ENCODE peak calls at places on chromosomes 16 and 17, in four cellular contexts. M is heart right ventricle, Z is fibroblast of the aortic adventitia, T is EL. J is an unnamed sample.

GRCh38 chr17:40931311-40931710 is 6.1 kb downstream of the KRT23 start:
- DNase-seq in Z (no peak), T (no peak), M (no peak), J (no peak)

GRCh38 chr17:36722121-36722902 is 120.9 kb downstream of the MRM1 start:
- DNase-seq in T (peak), Z (peak), M (peak), J (no peak)

GRCh38 chr16:24834459-24835335 is 11.1 kb upstream of the SLC5A11 start:
- DNase-seq in T (peak), M (no peak), Z (peak), J (no peak)

GRCh38 chr16:47726031-47726675 is 265.0 kb downstream of the PHKB start:
- DNase-seq in M (no peak), T (no peak), Z (no peak), J (no peak)

GRCh38 chr17:1929896-1930750 is 95.0 kb downstream of the RTN4RL1 start:
- DNase-seq in M (no peak), T (no peak), Z (no peak), J (no peak)

GRCh38 chr16:75053791-75054555 is 55.1 kb downstream of the ZNRF1 start:
- DNase-seq in T (no peak), M (peak), Z (no peak), J (peak)

GRCh38 chr16:30977502-30977901 is 7.5 kb upstream of the HSD3B7 start:
- DNase-seq in Z (no peak), M (no peak), T (no peak), J (no peak)

GRCh38 chr16:50273888-50274770 is 7.8 kb downstream of the ADCY7 start:
- DNase-seq in Z (no peak), M (no peak), T (no peak), J (no peak)

GRCh38 chr17:57553991-57554825 is 190.9 kb downstream of the CCDC182 start:
- DNase-seq in Z (no peak), T (no peak), M (no peak), J (no peak)

GRCh38 chr17:9512323-9513168 is 63.1 kb downstream of the STX8 start:
- DNase-seq in T (peak), M (no peak), Z (peak), J (no peak)

GRCh38 chr16:71780521-71781089 is 28.0 kb downstream of the AP1G1 start:
- DNase-seq in Z (no peak), T (no peak), M (no peak), J (no peak)

GRCh38 chr17:56478836-56479447 is 114.6 kb upstream of the NOG start:
- DNase-seq in M (no peak), T (peak), Z (peak), J (peak)

GRCh38 chr17:50865060-50865867 is 890 bp downstream of the TOB1 start:
- DNase-seq in M (peak), T (peak), Z (peak), J (peak)

GRCh38 chr17:1843947-1844346 is 14.1 kb downstream of the RPA1 start:
- DNase-seq in M (peak), T (no peak), Z (no peak), J (no peak)

GRCh38 chr16:69930117-69930776 is 20.9 kb upstream of the CLEC18A start:
- DNase-seq in Z (peak), T (peak), M (peak), J (peak)

GRCh38 chr17:77944390-77945222 is 13.9 kb upstream of the TNRC6C start:
- DNase-seq in M (no peak), Z (peak), T (no peak), J (no peak)

GRCh38 chr17:39737761-39738567 is at the start of gene GRB7:
- DNase-seq in T (no peak), M (no peak), Z (no peak), J (no peak)

J was measured in tibial nerve.